ENCODE peak calls at places on chromosomes 16 and 17, in seven cellular contexts. S, P, D, V, W, X and J are unnamed samples.

GRCh38 chr16:6644916-6645315 is 687.7 kb upstream of the RBFOX1 start:
- DNase-seq in P (no peak), W (no peak), S (no peak), X (no peak), V (no peak), D (no peak), J (no peak)

GRCh38 chr16:82187829-82188228 is 17.8 kb upstream of the MPHOSPH6 start:
- DNase-seq in W (no peak), S (no peak), X (no peak), D (no peak), V (no peak), P (no peak), J (no peak)

GRCh38 chr16:67529639-67530012 is 997 bp downstream of the RIPOR1 start:
- DNase-seq in S (no peak), X (no peak), P (no peak), V (no peak), D (peak), W (peak), J (peak)

GRCh38 chr16:55056585-55057520 is 126.2 kb downstream of the IRX5 start:
- DNase-seq in W (peak), X (no peak), P (no peak), D (peak), V (no peak), S (no peak), J (peak)

GRCh38 chr16:569445-570254 is at the start of gene PIGQ:
- DNase-seq in V (peak), P (peak), X (peak), D (peak), W (peak), S (no peak), J (peak)

GRCh38 chr17:1001640-1002411 is 4.9 kb downstream of the TIMM22 start:
- DNase-seq in W (no peak), V (no peak), D (no peak), X (no peak), S (no peak), P (no peak), J (no peak)

GRCh38 chr16:3610698-3611144 is 685 bp downstream of the SLX4 start:
- DNase-seq in D (peak), W (no peak), S (no peak), X (no peak), P (no peak), V (no peak), J (no peak)

GRCh38 chr17:6374761-6375312 is 60.1 kb downstream of the AIPL1 start:
- DNase-seq in S (no peak), D (peak), X (no peak), V (no peak), W (no peak), P (no peak), J (no peak)

GRCh38 chr16:17302620-17303019 is 168.1 kb downstream of the XYLT1 start:
- DNase-seq in V (no peak), S (no peak), W (no peak), X (peak), P (no peak), D (no peak), J (no peak)

GRCh38 chr16:2048116-2048543 is 345 bp downstream of the TSC2 start:
- DNase-seq in X (no peak), P (no peak), D (no peak), V (no peak), S (no peak), W (no peak), J (no peak)

GRCh38 chr16:70739389-70739788 is 53.5 kb upstream of the MTSS2 start:
- DNase-seq in D (no peak), V (no peak), W (no peak), S (no peak), X (no peak), P (no peak), J (no peak)

GRCh38 chr17:78616946-78617345 is 39.8 kb upstream of the DNAH17 start:
- DNase-seq in S (no peak), D (no peak), X (no peak), W (no peak), V (no peak), P (no peak), J (peak)
- TF ChIP-seq CTCF in S (no peak), D (no peak), X (no peak), W (no peak), V (no peak), P (no peak), J (no peak)

GRCh38 chr17:30221346-30221745 is 14.2 kb downstream of the SLC6A4 start:
- DNase-seq in P (no peak), D (no peak), X (no peak), V (no peak), S (no peak), W (no peak), J (peak)

GRCh38 chr17:30220414-30220813 is 15.1 kb downstream of the SLC6A4 start:
- DNase-seq in V (no peak), P (no peak), D (no peak), X (no peak), S (no peak), W (no peak), J (peak)

GRCh38 chr17:30225112-30225511 is 10.4 kb downstream of the SLC6A4 start:
- DNase-seq in P (no peak), V (no peak), W (no peak), X (no peak), S (no peak), D (no peak), J (peak)

GRCh38 chr17:30224419-30224960 is 11.0 kb downstream of the SLC6A4 start:
- DNase-seq in V (no peak), W (no peak), P (no peak), D (no peak), X (no peak), S (no peak), J (peak)

GRCh38 chr17:30222741-30223175 is 12.7 kb downstream of the SLC6A4 start:
- DNase-seq in S (no peak), V (no peak), X (no peak), P (no peak), W (no peak), D (no peak), J (peak)
- TF ChIP-seq POLR2AphosphoS5 in S (no peak), V (no peak), X (no peak), P (no peak), W (no peak), D (no peak), J (no peak)

GRCh38 chr16:58127634-58128033 is 1.5 kb downstream of the CFAP20 start:
- DNase-seq in P (no peak), V (no peak), D (no peak), X (no peak), W (no peak), S (no peak), J (no peak)
- TF ChIP-seq CTCF in P (no peak), V (no peak), D (peak), X (no peak), W (peak), S (no peak), J (no peak)

DNA sequence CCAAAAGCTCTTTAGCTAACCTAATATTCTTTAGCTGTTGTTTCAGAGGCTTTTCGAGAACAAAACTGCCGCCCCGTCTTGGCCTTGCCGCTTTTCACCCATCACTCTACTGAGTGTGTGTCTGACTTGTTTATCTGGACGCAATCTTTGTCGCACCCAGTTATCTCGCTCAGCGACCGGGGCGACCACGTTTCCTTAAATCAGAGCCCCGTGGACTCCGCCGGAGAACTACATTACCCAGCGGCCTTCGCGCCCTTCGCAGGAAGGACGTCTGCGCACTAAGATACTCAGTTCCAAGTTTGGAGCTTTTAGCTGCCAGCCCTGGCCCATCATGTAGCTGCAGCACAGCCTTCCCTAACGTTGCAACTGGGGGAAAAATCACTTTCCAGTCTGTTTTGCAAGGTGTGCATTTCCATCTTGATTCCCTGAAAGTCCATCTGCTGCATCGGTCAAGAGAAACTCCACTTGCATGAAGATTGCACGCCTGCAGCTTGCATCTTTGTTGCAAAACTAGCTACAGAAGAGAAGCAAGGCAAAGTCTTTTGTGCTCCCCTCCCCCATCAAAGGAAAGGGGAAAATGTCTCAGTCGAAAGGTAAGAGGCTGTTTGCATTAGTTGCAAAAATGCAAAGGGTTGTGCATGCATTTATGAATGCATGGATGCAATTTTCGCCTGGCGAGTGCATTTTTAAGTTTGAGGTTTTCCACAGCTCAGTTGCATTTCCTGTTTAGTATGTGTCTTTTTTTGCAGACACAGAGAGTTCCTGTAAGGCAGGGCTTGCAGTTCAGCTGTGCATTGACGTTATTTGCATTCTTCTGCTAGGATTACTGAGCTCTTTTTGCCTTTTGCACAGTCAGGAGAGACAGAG is at the start of gene MAP2K6:
- DNase-seq in S (peak), X (peak), D (peak), W (peak), P (peak), V (peak), J (peak)
- TF ChIP-seq POLR2AphosphoS5 in S (no peak), X (peak), D (peak), W (peak), P (peak), V (peak), J (no peak)

DNA sequence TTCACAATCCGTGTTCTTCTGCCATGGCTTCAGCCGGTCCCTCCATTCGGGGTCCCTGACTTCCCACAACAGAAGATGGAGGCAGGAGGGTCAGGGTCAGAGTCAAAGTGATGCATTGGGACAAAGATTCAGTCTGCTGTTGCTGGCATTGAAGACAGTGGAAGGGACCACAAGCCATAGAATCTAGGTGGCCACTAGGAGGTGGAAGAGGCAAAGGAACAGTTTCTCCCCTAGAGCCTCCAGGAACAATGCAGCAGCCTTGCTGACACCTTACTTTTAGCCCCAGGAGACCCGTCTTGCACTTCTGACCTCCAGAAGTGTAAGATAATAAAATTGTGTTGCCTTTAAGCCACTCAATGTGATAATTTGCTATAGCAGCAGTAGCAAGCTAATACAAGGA is 55.9 kb downstream of the MFSD11 start:
- DNase-seq in S (no peak), D (peak), V (no peak), P (no peak), W (peak), X (no peak), J (peak)
- TF ChIP-seq CTCF in S (peak), D (peak), V (no peak), P (no peak), W (peak), X (peak), J (no peak)

DNA sequence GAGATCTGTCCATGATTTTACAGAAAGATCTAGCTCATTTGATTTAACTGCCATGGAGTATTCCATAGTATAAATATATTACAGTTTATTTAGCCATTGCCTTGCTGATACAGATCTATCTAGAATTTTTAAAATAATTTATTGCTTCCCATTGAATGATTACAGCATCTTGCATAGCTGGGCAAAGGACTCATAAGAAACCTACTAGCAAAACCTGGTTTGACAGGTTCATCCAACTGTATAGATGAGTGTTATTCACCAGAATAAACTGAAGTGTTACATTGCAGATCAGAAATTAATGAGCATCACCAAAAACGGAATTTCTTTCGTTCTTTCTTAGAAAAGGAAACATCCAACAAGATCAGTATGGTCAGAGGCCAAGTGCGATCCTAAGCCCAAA is 202.2 kb upstream of the CACNG5 start:
- DNase-seq in V (no peak), W (no peak), D (no peak), X (no peak), S (no peak), P (no peak), J (no peak)
- TF ChIP-seq POLR2AphosphoS5 in V (no peak), W (no peak), D (no peak), X (no peak), S (no peak), P (no peak), J (no peak)

DNA sequence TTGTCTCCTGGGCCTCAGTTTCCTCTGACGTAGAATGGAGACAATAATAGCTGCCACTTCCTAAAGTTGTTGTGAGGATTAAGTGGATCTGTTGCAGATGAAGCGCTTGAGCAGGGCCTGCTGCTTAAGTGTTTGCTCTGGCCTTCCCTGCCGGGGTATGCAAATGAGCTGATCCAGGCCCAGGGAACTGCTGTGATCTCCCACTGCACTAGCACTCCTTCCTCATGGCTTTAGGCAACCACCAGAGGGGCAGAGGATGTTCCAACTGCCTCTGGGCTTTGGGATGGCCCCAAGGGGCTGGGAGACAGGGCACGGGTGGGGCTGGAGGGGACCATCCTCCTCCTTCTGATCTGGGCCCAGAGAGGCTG is 6.2 kb downstream of the SBK1 start:
- DNase-seq in P (no peak), V (no peak), X (no peak), D (peak), W (no peak), S (no peak), J (no peak)
- TF ChIP-seq CTCF in P (no peak), V (no peak), X (no peak), D (no peak), W (no peak), S (no peak), J (no peak)

GRCh38 chr17:75442168-75443103 is 14.0 kb upstream of the TMEM94 start:
- DNase-seq in V (no peak), X (no peak), W (no peak), P (no peak), S (no peak), D (no peak), J (no peak)

GRCh38 chr17:75439287-75439686 is 17.1 kb upstream of the TMEM94 start:
- DNase-seq in D (no peak), S (no peak), X (no peak), W (no peak), P (no peak), V (no peak), J (no peak)

GRCh38 chr17:75440738-75441448 is 15.5 kb upstream of the TMEM94 start:
- DNase-seq in P (no peak), W (no peak), S (no peak), D (no peak), V (no peak), X (no peak), J (no peak)
- TF ChIP-seq POLR2AphosphoS5 in P (no peak), W (no peak), S (no peak), D (no peak), V (no peak), X (no peak), J (no peak)